ENCODE peak calls at places on chromosomes 3 and 15, in eight cellular contexts. B, W, N, V, L, F, X and D are unnamed samples.

GRCh38 chr15:84731774-84732173 is 15.8 kb upstream of the SEC11A start:
- DNase-seq in W (peak; percentile 58), X (no peak), V (no peak), N (no peak), F (no peak), B (no peak), L (no peak), D (no peak)

GRCh38 chr15:42696626-42697025 is 40.3 kb downstream of the CDAN1 start:
- DNase-seq in N (no peak), W (no peak), V (no peak), B (no peak), L (no peak), F (no peak), X (no peak), D (no peak)

GRCh38 chr15:31069360-31070000 is 32.0 kb downstream of the TRPM1 start:
- DNase-seq in V (no peak), B (no peak), L (no peak), X (no peak), N (no peak), W (no peak), F (no peak), D (no peak)

GRCh38 chr3:23019596-23020300 is 183.4 kb upstream of the UBE2E2 start:
- DNase-seq in X (no peak), W (peak; percentile 77), N (no peak), L (no peak), F (no peak), B (no peak), V (no peak), D (no peak)

GRCh38 chr3:53230041-53230621 is 25.7 kb downstream of the TKT start:
- DNase-seq in N (no peak), L (no peak), B (no peak), F (no peak), V (no peak), W (no peak), X (no peak), D (no peak)

GRCh38 chr3:184716652-184717607 is 5.1 kb upstream of the MAGEF1 start:
- DNase-seq in B (no peak), L (peak; percentile 58), X (no peak), W (peak; percentile 23), V (no peak), F (no peak), N (no peak), D (no peak)

GRCh38 chr3:41751597-41751996 is 210.3 kb downstream of the ULK4 start:
- DNase-seq in W (no peak), L (no peak), N (no peak), V (peak; percentile 62), X (peak; percentile 9), F (no peak), B (no peak), D (no peak)

GRCh38 chr3:165192610-165193192 is 3.5 kb downstream of the SLITRK3 start:
- DNase-seq in V (no peak), B (no peak), F (no peak), L (no peak), W (no peak), X (no peak), N (no peak), D (no peak)

GRCh38 chr3:62373714-62374333 is 474 bp upstream of the FEZF2 start:
- DNase-seq in V (no peak), F (no peak), W (no peak), X (no peak), B (no peak), L (no peak), N (no peak), D (no peak)

GRCh38 chr3:191353022-191353777 is 22.9 kb upstream of the UTS2B start:
- DNase-seq in F (no peak), W (no peak), L (no peak), B (no peak), X (peak; percentile 35), V (no peak), N (no peak), D (no peak)

GRCh38 chr3:452221-452620 is 255.7 kb downstream of the CHL1 start:
- DNase-seq in V (no peak), W (no peak), F (no peak), X (no peak), B (no peak), N (no peak), L (no peak), D (no peak)

GRCh38 chr3:52046186-52046913 is 10.0 kb downstream of the DUSP7 start:
- DNase-seq in X (peak; percentile 99), L (peak; percentile 87), W (peak; percentile 99), B (peak; percentile 70), F (peak; percentile 58), V (no peak), N (no peak), D (peak; percentile 98)

GRCh38 chr3:186418601-186419238 is 56.7 kb upstream of the DGKG start:
- DNase-seq in X (no peak), B (no peak), L (no peak), F (no peak), N (no peak), W (no peak), V (no peak), D (no peak)

GRCh38 chr3:24595801-24596200 is 101.2 kb upstream of the THRB start:
- DNase-seq in X (peak; percentile 79), W (peak; percentile 20), V (no peak), B (no peak), L (peak; percentile 53), N (no peak), F (no peak), D (no peak)

GRCh38 chr3:81699921-81700320 is 61.5 kb downstream of the GBE1 start:
- DNase-seq in W (no peak), B (no peak), N (no peak), V (no peak), F (no peak), X (no peak), L (no peak), D (no peak)